ENCODE peak calls at places on chromosome 18, in ten cellular contexts. One of them, this sample, is unnamed.

GRCh38 chr18:51068111-51068510 is 38.1 kb downstream of the SMAD4 start:
- DNase-seq in neural progenitor cell: no peak
- DNase-seq in aorta: no peak
- DNase-seq in H1: no peak
- DNase-seq in endodermal cell: no peak
- DNase-seq in testis: no peak
- DNase-seq in mesenchymal stem cell: no peak
- DNase-seq in transverse colon: no peak
- DNase-seq in GM23248: peak; percentile 67
- DNase-seq in adrenal gland: no peak
- DNase-seq in this sample: no peak

GRCh38 chr18:9466911-9467310 is 8.4 kb upstream of the RALBP1 start:
- DNase-seq in neural progenitor cell: no peak
- DNase-seq in transverse colon: no peak
- DNase-seq in endodermal cell: no peak
- DNase-seq in H1: no peak
- DNase-seq in GM23248: peak; percentile 7
- DNase-seq in testis: no peak
- DNase-seq in mesenchymal stem cell: peak; percentile 78
- DNase-seq in adrenal gland: no peak
- DNase-seq in aorta: no peak
- DNase-seq in this sample: no peak

GRCh38 chr18:51154664-51155063 is 42.8 kb downstream of the MEX3C start:
- DNase-seq in neural progenitor cell: no peak
- DNase-seq in transverse colon: no peak
- DNase-seq in aorta: no peak
- DNase-seq in adrenal gland: no peak
- DNase-seq in mesenchymal stem cell: no peak
- DNase-seq in H1: no peak
- DNase-seq in testis: no peak
- DNase-seq in GM23248: no peak
- DNase-seq in endodermal cell: no peak
- DNase-seq in this sample: no peak

GRCh38 chr18:49247786-49248185 is 212.7 kb downstream of the DYM start:
- DNase-seq in aorta: no peak
- DNase-seq in transverse colon: no peak
- DNase-seq in GM23248: peak; percentile 44
- DNase-seq in adrenal gland: no peak
- DNase-seq in mesenchymal stem cell: no peak
- DNase-seq in testis: no peak
- DNase-seq in endodermal cell: no peak
- DNase-seq in H1: no peak
- DNase-seq in neural progenitor cell: no peak
- DNase-seq in this sample: no peak

GRCh38 chr18:45386256-45386655 is 229.0 kb upstream of the SLC14A2 start:
- DNase-seq in mesenchymal stem cell: peak; percentile 43
- DNase-seq in testis: peak; percentile 60
- DNase-seq in neural progenitor cell: peak; percentile 81
- DNase-seq in H1: peak; percentile 69
- DNase-seq in endodermal cell: peak; percentile 90
- DNase-seq in aorta: no peak
- DNase-seq in GM23248: peak; percentile 48
- DNase-seq in adrenal gland: no peak
- DNase-seq in transverse colon: peak; percentile 24
- DNase-seq in this sample: peak; percentile 43

GRCh38 chr18:79587298-79588125 is 92.1 kb upstream of the CTDP1 start:
- DNase-seq in adrenal gland: no peak
- DNase-seq in H1: no peak
- DNase-seq in aorta: peak; percentile 76
- DNase-seq in mesenchymal stem cell: no peak
- DNase-seq in endodermal cell: peak; percentile 46
- DNase-seq in GM23248: no peak
- DNase-seq in transverse colon: peak; percentile 7
- DNase-seq in testis: no peak
- DNase-seq in neural progenitor cell: no peak
- DNase-seq in this sample: no peak

GRCh38 chr18:10953672-10954071 is 195.7 kb downstream of the PIEZO2 start:
- DNase-seq in endodermal cell: no peak
- DNase-seq in aorta: no peak
- DNase-seq in transverse colon: peak; percentile 14
- DNase-seq in adrenal gland: no peak
- DNase-seq in testis: no peak
- DNase-seq in mesenchymal stem cell: no peak
- DNase-seq in GM23248: no peak
- DNase-seq in neural progenitor cell: no peak
- DNase-seq in H1: no peak
- DNase-seq in this sample: no peak

GRCh38 chr18:48982269-48982668 is 31.5 kb upstream of the SMAD7 start:
- DNase-seq in neural progenitor cell: no peak
- DNase-seq in transverse colon: no peak
- DNase-seq in mesenchymal stem cell: no peak
- DNase-seq in testis: no peak
- DNase-seq in GM23248: no peak
- DNase-seq in aorta: no peak
- DNase-seq in endodermal cell: peak; percentile 54
- DNase-seq in adrenal gland: no peak
- DNase-seq in H1: no peak
- DNase-seq in this sample: no peak

GRCh38 chr18:22171263-22171838 is 2.0 kb downstream of the GATA6 start:
- DNase-seq in testis: no peak
- DNase-seq in neural progenitor cell: peak; percentile 42
- DNase-seq in GM23248: peak; percentile 39
- DNase-seq in transverse colon: no peak
- DNase-seq in adrenal gland: peak; percentile 56
- DNase-seq in endodermal cell: peak; percentile 77
- DNase-seq in aorta: no peak
- DNase-seq in H1: peak; percentile 67
- DNase-seq in mesenchymal stem cell: no peak
- DNase-seq in this sample: no peak

GRCh38 chr18:70421471-70421870 is 132.6 kb downstream of the SOCS6 start:
- DNase-seq in adrenal gland: no peak
- DNase-seq in aorta: no peak
- DNase-seq in H1: no peak
- DNase-seq in mesenchymal stem cell: peak; percentile 10
- DNase-seq in testis: no peak
- DNase-seq in endodermal cell: no peak
- DNase-seq in neural progenitor cell: no peak
- DNase-seq in GM23248: peak; percentile 56
- DNase-seq in transverse colon: no peak
- DNase-seq in this sample: no peak

GRCh38 chr18:24072743-24073142 is 58.2 kb downstream of the TTC39C start:
- DNase-seq in neural progenitor cell: no peak
- DNase-seq in testis: no peak
- DNase-seq in adrenal gland: no peak
- DNase-seq in GM23248: no peak
- DNase-seq in endodermal cell: no peak
- DNase-seq in aorta: no peak
- DNase-seq in transverse colon: no peak
- DNase-seq in mesenchymal stem cell: no peak
- DNase-seq in H1: no peak
- DNase-seq in this sample: no peak

GRCh38 chr18:63137999-63138448 is 181.5 kb downstream of the BCL2 start:
- DNase-seq in neural progenitor cell: no peak
- DNase-seq in aorta: no peak
- DNase-seq in testis: no peak
- DNase-seq in H1: no peak
- DNase-seq in endodermal cell: no peak
- DNase-seq in mesenchymal stem cell: no peak
- DNase-seq in adrenal gland: peak; percentile 23
- DNase-seq in transverse colon: no peak
- DNase-seq in GM23248: no peak
- DNase-seq in this sample: no peak

GRCh38 chr18:13435596-13436333 is 217.2 kb downstream of the LDLRAD4 start:
- DNase-seq in GM23248: peak; percentile 87
- DNase-seq in mesenchymal stem cell: peak; percentile 49
- DNase-seq in neural progenitor cell: no peak
- DNase-seq in aorta: peak; percentile 87
- DNase-seq in adrenal gland: peak; percentile 89
- DNase-seq in endodermal cell: no peak
- DNase-seq in H1: no peak
- DNase-seq in transverse colon: no peak
- DNase-seq in testis: no peak
- DNase-seq in this sample: no peak

GRCh38 chr18:51668101-51668500 is 470.6 kb upstream of the MEX3C start:
- DNase-seq in endodermal cell: peak; percentile 92
- DNase-seq in aorta: no peak
- DNase-seq in testis: peak; percentile 86
- DNase-seq in neural progenitor cell: peak; percentile 78
- DNase-seq in GM23248: peak; percentile 61
- DNase-seq in adrenal gland: peak; percentile 68
- DNase-seq in mesenchymal stem cell: peak; percentile 25
- DNase-seq in transverse colon: peak; percentile 47
- DNase-seq in H1: peak; percentile 90
- DNase-seq in this sample: peak; percentile 80

GRCh38 chr18:35407871-35408481 is 30.8 kb upstream of the ZNF396 start:
- DNase-seq in neural progenitor cell: peak; percentile 80
- DNase-seq in mesenchymal stem cell: peak; percentile 77
- DNase-seq in aorta: no peak
- DNase-seq in adrenal gland: peak; percentile 30
- DNase-seq in H1: no peak
- DNase-seq in endodermal cell: peak; percentile 67
- DNase-seq in GM23248: peak; percentile 82
- DNase-seq in transverse colon: peak; percentile 29
- DNase-seq in testis: peak; percentile 60
- DNase-seq in this sample: no peak

DNA sequence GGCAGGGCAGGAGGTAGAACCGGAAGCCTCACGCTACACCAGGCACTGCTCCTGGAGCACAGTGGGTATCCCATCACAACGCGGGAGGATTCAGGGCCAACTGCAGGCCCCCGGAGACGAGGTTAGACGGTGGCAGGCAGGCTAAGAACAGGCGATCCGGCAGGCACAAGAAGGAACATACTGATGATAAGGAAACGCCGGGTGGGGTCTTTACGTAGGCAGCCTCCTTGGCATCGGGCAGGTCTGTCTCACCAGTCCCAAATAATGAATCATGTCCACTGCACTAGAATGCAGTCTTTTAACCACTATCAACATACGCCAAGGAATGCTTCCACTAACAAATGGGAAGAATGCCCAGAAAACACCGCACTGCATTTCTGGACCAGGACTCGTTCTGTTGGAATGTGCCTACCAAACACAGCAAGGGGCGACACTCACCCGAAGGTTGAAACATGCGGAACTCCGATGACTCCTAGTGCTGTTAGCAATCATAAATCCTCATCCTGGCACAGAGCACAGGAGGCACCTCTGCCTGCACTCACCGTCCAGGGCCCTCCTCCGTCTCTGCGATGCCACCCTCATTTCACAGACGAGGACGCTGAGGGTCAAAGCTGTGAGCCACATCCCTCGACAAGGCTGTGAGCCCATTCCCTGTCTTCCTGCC is 35.2 kb downstream of the ZNF516 start:
- DNase-seq in transverse colon: no peak
- DNase-seq in mesenchymal stem cell: peak; percentile 88
- DNase-seq in aorta: peak; percentile 90
- DNase-seq in endodermal cell: peak; percentile 36
- DNase-seq in GM23248: peak; percentile 99
- DNase-seq in testis: peak; percentile 76
- DNase-seq in adrenal gland: peak; percentile 94
- DNase-seq in neural progenitor cell: no peak
- DNase-seq in H1: no peak
- DNase-seq in this sample: no peak
- H3K27ac ChIP-seq in transverse colon: peak overlapping the region; percentile 70
- H3K27ac ChIP-seq in mesenchymal stem cell: peak overlapping the region; percentile 95
- H3K27ac ChIP-seq in aorta: peak overlapping the region; percentile 49
- H3K27ac ChIP-seq in endodermal cell: no peak overlapping the region
- H3K27ac ChIP-seq in GM23248: peak overlapping the region; percentile 93
- H3K27ac ChIP-seq in testis: peak overlapping the region; percentile 26
- H3K27ac ChIP-seq in adrenal gland: peak overlapping the region; percentile 77
- H3K27ac ChIP-seq in neural progenitor cell: no peak overlapping the region
- H3K27ac ChIP-seq in H1: no peak overlapping the region
- H3K27ac ChIP-seq in this sample: no peak overlapping the region

DNA sequence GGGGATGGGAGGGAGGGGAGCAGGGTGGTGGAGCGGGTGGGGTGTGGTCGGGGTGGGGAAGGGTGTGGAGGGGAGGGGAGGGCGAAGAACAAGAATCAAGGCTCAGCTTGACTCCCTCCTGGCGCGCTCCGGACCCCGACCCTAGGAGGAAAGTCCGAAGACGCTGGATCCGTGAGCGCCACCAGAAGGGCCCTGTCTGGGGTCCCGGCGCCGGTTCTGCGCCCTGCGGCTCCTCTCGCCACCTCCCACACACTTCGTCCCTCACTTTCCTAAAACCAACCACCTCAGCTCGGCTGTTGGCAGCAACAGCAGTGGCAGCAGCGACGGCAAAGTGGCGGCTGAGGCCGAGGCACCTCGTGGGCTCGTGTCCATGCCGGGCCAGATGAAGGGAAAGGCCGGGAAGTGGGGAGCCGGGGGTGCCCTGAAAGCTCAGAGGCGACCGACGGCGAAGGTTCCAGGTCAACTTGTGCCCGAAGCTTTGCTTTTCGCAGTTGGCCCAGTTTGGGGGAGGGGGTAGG is 2.1 kb downstream of the KLHL14 start:
- DNase-seq in mesenchymal stem cell: no peak
- DNase-seq in endodermal cell: peak; percentile 70
- DNase-seq in GM23248: no peak
- DNase-seq in neural progenitor cell: peak; percentile 39
- DNase-seq in aorta: no peak
- DNase-seq in testis: no peak
- DNase-seq in H1: peak; percentile 68
- DNase-seq in adrenal gland: no peak
- DNase-seq in transverse colon: no peak
- DNase-seq in this sample: no peak
- H3K4me3 ChIP-seq in mesenchymal stem cell: peak overlapping the region; percentile 56
- H3K4me3 ChIP-seq in endodermal cell: peak overlapping the region; percentile 82
- H3K4me3 ChIP-seq in GM23248: no peak overlapping the region
- H3K4me3 ChIP-seq in neural progenitor cell: peak overlapping the region; percentile 65
- H3K4me3 ChIP-seq in aorta: peak overlapping the region; percentile 52
- H3K4me3 ChIP-seq in testis: peak overlapping the region; percentile 34
- H3K4me3 ChIP-seq in H1: peak overlapping the region; percentile 71
- H3K4me3 ChIP-seq in adrenal gland: peak overlapping the region; percentile 48
- H3K4me3 ChIP-seq in transverse colon: peak overlapping the region; percentile 4
- H3K4me3 ChIP-seq in this sample: peak overlapping the region; percentile 45

GRCh38 chr18:5284808-5285207 is 10.7 kb downstream of the ZBTB14 start:
- DNase-seq in adrenal gland: no peak
- DNase-seq in testis: no peak
- DNase-seq in neural progenitor cell: no peak
- DNase-seq in aorta: no peak
- DNase-seq in transverse colon: no peak
- DNase-seq in endodermal cell: no peak
- DNase-seq in GM23248: peak; percentile 33
- DNase-seq in H1: no peak
- DNase-seq in mesenchymal stem cell: no peak
- DNase-seq in this sample: no peak
- H3K27ac ChIP-seq in adrenal gland: no peak overlapping the region
- H3K27ac ChIP-seq in testis: no peak overlapping the region
- H3K27ac ChIP-seq in neural progenitor cell: no peak overlapping the region
- H3K27ac ChIP-seq in aorta: no peak overlapping the region
- H3K27ac ChIP-seq in transverse colon: no peak overlapping the region
- H3K27ac ChIP-seq in endodermal cell: no peak overlapping the region
- H3K27ac ChIP-seq in GM23248: no peak overlapping the region
- H3K27ac ChIP-seq in H1: no peak overlapping the region
- H3K27ac ChIP-seq in mesenchymal stem cell: no peak overlapping the region
- H3K27ac ChIP-seq in this sample: no peak overlapping the region

DNA sequence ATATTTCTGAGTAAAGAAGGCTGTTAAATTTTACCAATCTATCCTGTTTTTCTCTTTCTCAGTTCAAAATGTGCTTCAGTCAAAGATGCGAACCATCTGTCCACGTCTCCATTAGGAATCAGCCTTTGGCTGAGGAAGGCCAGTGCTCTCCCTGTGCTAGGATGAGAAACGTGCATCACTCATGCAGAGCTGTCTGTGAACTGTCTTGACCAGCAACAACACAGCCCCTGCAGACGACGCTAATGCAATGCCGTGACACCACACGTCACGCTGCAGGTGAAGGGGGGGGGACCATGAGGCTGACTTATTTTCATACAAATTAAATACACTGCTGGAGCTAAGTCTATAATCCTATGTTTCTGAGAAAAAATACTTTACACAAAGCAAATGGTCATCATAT is 97.2 kb downstream of the MBP start:
- DNase-seq in testis: no peak
- DNase-seq in GM23248: peak; percentile 3
- DNase-seq in transverse colon: no peak
- DNase-seq in H1: no peak
- DNase-seq in endodermal cell: no peak
- DNase-seq in neural progenitor cell: no peak
- DNase-seq in adrenal gland: no peak
- DNase-seq in mesenchymal stem cell: no peak
- DNase-seq in aorta: no peak
- DNase-seq in this sample: no peak
- H3K4me3 ChIP-seq in testis: no peak overlapping the region
- H3K4me3 ChIP-seq in GM23248: no peak overlapping the region
- H3K4me3 ChIP-seq in transverse colon: no peak overlapping the region
- H3K4me3 ChIP-seq in H1: no peak overlapping the region
- H3K4me3 ChIP-seq in endodermal cell: no peak overlapping the region
- H3K4me3 ChIP-seq in neural progenitor cell: no peak overlapping the region
- H3K4me3 ChIP-seq in adrenal gland: no peak overlapping the region
- H3K4me3 ChIP-seq in mesenchymal stem cell: no peak overlapping the region
- H3K4me3 ChIP-seq in aorta: no peak overlapping the region
- H3K4me3 ChIP-seq in this sample: no peak overlapping the region

This sample was measured in dorsolateral prefrontal cortex.